ENCODE peak calls at places on chromosomes 1 and 21, in seven cellular contexts. One of them, this sample, is unnamed.

GRCh38 chr1:206608108-206608698 is 4.1 kb downstream of the EIF2D start:
- DNase-seq in HCEC 1CT: peak
- DNase-seq in activated CD4-positive, alpha-beta memory T cell treated with anti-CD3 and anti-CD28 coated beads for 36 hours: peak
- DNase-seq in DMS153: no peak
- DNase-seq in posterior vena cava: no peak
- DNase-seq in uterus: no peak
- DNase-seq in NCI-H146: peak
- DNase-seq in this sample: no peak

GRCh38 chr1:31381394-31382287 is 8.8 kb upstream of the FABP3 start:
- DNase-seq in HCEC 1CT: peak
- DNase-seq in activated CD4-positive, alpha-beta memory T cell treated with anti-CD3 and anti-CD28 coated beads for 36 hours: no peak
- DNase-seq in DMS153: no peak
- DNase-seq in posterior vena cava: no peak
- DNase-seq in uterus: no peak
- DNase-seq in NCI-H146: no peak
- DNase-seq in this sample: no peak

GRCh38 chr1:4425892-4426291 is 228.5 kb upstream of the AJAP1 start:
- DNase-seq in HCEC 1CT: no peak
- DNase-seq in activated CD4-positive, alpha-beta memory T cell treated with anti-CD3 and anti-CD28 coated beads for 36 hours: peak
- DNase-seq in DMS153: no peak
- DNase-seq in posterior vena cava: no peak
- DNase-seq in uterus: no peak
- DNase-seq in NCI-H146: no peak
- DNase-seq in this sample: no peak

GRCh38 chr1:174883361-174883760 is 116.4 kb upstream of the CACYBP start:
- DNase-seq in HCEC 1CT: peak
- DNase-seq in activated CD4-positive, alpha-beta memory T cell treated with anti-CD3 and anti-CD28 coated beads for 36 hours: no peak
- DNase-seq in DMS153: no peak
- DNase-seq in posterior vena cava: no peak
- DNase-seq in uterus: no peak
- DNase-seq in NCI-H146: no peak
- DNase-seq in this sample: no peak

GRCh38 chr1:59949648-59950047 is 23.1 kb upstream of the CYP2J2 start:
- DNase-seq in HCEC 1CT: no peak
- DNase-seq in activated CD4-positive, alpha-beta memory T cell treated with anti-CD3 and anti-CD28 coated beads for 36 hours: no peak
- DNase-seq in DMS153: no peak
- DNase-seq in posterior vena cava: no peak
- DNase-seq in uterus: no peak
- DNase-seq in NCI-H146: no peak
- DNase-seq in this sample: no peak

GRCh38 chr1:156842618-156843300 is 16.2 kb downstream of the INSRR start:
- DNase-seq in HCEC 1CT: no peak
- DNase-seq in activated CD4-positive, alpha-beta memory T cell treated with anti-CD3 and anti-CD28 coated beads for 36 hours: no peak
- DNase-seq in DMS153: no peak
- DNase-seq in posterior vena cava: peak
- DNase-seq in uterus: no peak
- DNase-seq in NCI-H146: no peak
- DNase-seq in this sample: no peak

GRCh38 chr21:20334585-20334984 is 663.6 kb upstream of the NCAM2 start:
- DNase-seq in HCEC 1CT: no peak
- DNase-seq in activated CD4-positive, alpha-beta memory T cell treated with anti-CD3 and anti-CD28 coated beads for 36 hours: no peak
- DNase-seq in DMS153: no peak
- DNase-seq in posterior vena cava: no peak
- DNase-seq in uterus: no peak
- DNase-seq in NCI-H146: no peak
- DNase-seq in this sample: no peak

GRCh38 chr21:26965567-26966359 is 1.1 kb downstream of the ADAMTS5 start:
- DNase-seq in HCEC 1CT: peak
- DNase-seq in activated CD4-positive, alpha-beta memory T cell treated with anti-CD3 and anti-CD28 coated beads for 36 hours: no peak
- DNase-seq in DMS153: no peak
- DNase-seq in posterior vena cava: peak
- DNase-seq in uterus: peak
- DNase-seq in NCI-H146: peak
- DNase-seq in this sample: peak

GRCh38 chr1:28751315-28752056 is 14.7 kb downstream of the YTHDF2 start:
- DNase-seq in HCEC 1CT: peak
- DNase-seq in activated CD4-positive, alpha-beta memory T cell treated with anti-CD3 and anti-CD28 coated beads for 36 hours: no peak
- DNase-seq in DMS153: no peak
- DNase-seq in posterior vena cava: no peak
- DNase-seq in uterus: no peak
- DNase-seq in NCI-H146: no peak
- DNase-seq in this sample: no peak

GRCh38 chr1:159881930-159882839 is 17.8 kb downstream of the CFAP45 start:
- DNase-seq in HCEC 1CT: peak
- DNase-seq in activated CD4-positive, alpha-beta memory T cell treated with anti-CD3 and anti-CD28 coated beads for 36 hours: peak
- DNase-seq in DMS153: peak
- DNase-seq in posterior vena cava: peak
- DNase-seq in uterus: peak
- DNase-seq in NCI-H146: peak
- DNase-seq in this sample: no peak

GRCh38 chr1:154759196-154759595 is 110.9 kb downstream of the KCNN3 start:
- DNase-seq in HCEC 1CT: no peak
- DNase-seq in activated CD4-positive, alpha-beta memory T cell treated with anti-CD3 and anti-CD28 coated beads for 36 hours: peak
- DNase-seq in DMS153: no peak
- DNase-seq in posterior vena cava: no peak
- DNase-seq in uterus: peak
- DNase-seq in NCI-H146: no peak
- DNase-seq in this sample: no peak

GRCh38 chr1:228072658-228073043 is 9.9 kb upstream of the ARF1 start:
- DNase-seq in HCEC 1CT: no peak
- DNase-seq in activated CD4-positive, alpha-beta memory T cell treated with anti-CD3 and anti-CD28 coated beads for 36 hours: no peak
- DNase-seq in DMS153: no peak
- DNase-seq in posterior vena cava: peak
- DNase-seq in uterus: peak
- DNase-seq in NCI-H146: no peak
- DNase-seq in this sample: peak

GRCh38 chr1:218207194-218207593 is 77.9 kb upstream of the RRP15 start:
- DNase-seq in HCEC 1CT: no peak
- DNase-seq in activated CD4-positive, alpha-beta memory T cell treated with anti-CD3 and anti-CD28 coated beads for 36 hours: no peak
- DNase-seq in DMS153: no peak
- DNase-seq in posterior vena cava: no peak
- DNase-seq in uterus: no peak
- DNase-seq in NCI-H146: no peak
- DNase-seq in this sample: no peak

GRCh38 chr1:50979964-50980363 is 9.9 kb downstream of the CDKN2C start:
- DNase-seq in HCEC 1CT: no peak
- DNase-seq in activated CD4-positive, alpha-beta memory T cell treated with anti-CD3 and anti-CD28 coated beads for 36 hours: no peak
- DNase-seq in DMS153: no peak
- DNase-seq in posterior vena cava: no peak
- DNase-seq in uterus: no peak
- DNase-seq in NCI-H146: no peak
- DNase-seq in this sample: no peak

GRCh38 chr1:231818342-231818741 is 191.8 kb downstream of the DISC1 start:
- DNase-seq in HCEC 1CT: no peak
- DNase-seq in activated CD4-positive, alpha-beta memory T cell treated with anti-CD3 and anti-CD28 coated beads for 36 hours: no peak
- DNase-seq in DMS153: no peak
- DNase-seq in posterior vena cava: no peak
- DNase-seq in uterus: no peak
- DNase-seq in NCI-H146: no peak
- DNase-seq in this sample: no peak

GRCh38 chr1:207825719-207826556 is 74.1 kb downstream of the CD46 start:
- DNase-seq in HCEC 1CT: peak
- DNase-seq in activated CD4-positive, alpha-beta memory T cell treated with anti-CD3 and anti-CD28 coated beads for 36 hours: peak
- DNase-seq in DMS153: peak
- DNase-seq in posterior vena cava: peak
- DNase-seq in uterus: peak
- DNase-seq in NCI-H146: no peak
- DNase-seq in this sample: peak

GRCh38 chr21:41817228-41817627 is 50.4 kb upstream of the RIPK4 start:
- DNase-seq in HCEC 1CT: peak
- DNase-seq in activated CD4-positive, alpha-beta memory T cell treated with anti-CD3 and anti-CD28 coated beads for 36 hours: peak
- DNase-seq in DMS153: peak
- DNase-seq in posterior vena cava: no peak
- DNase-seq in uterus: peak
- DNase-seq in NCI-H146: peak
- DNase-seq in this sample: peak

GRCh38 chr21:45544449-45545235 is 2.4 kb upstream of the SLC19A1 start:
- DNase-seq in HCEC 1CT: no peak
- DNase-seq in activated CD4-positive, alpha-beta memory T cell treated with anti-CD3 and anti-CD28 coated beads for 36 hours: peak
- DNase-seq in DMS153: no peak
- DNase-seq in posterior vena cava: peak
- DNase-seq in uterus: peak
- DNase-seq in NCI-H146: no peak
- DNase-seq in this sample: peak

GRCh38 chr1:30911061-30911954 is 2.8 kb upstream of the SDC3 start:
- DNase-seq in HCEC 1CT: peak
- DNase-seq in activated CD4-positive, alpha-beta memory T cell treated with anti-CD3 and anti-CD28 coated beads for 36 hours: peak
- DNase-seq in DMS153: peak
- DNase-seq in posterior vena cava: peak
- DNase-seq in uterus: peak
- DNase-seq in NCI-H146: peak
- DNase-seq in this sample: peak

GRCh38 chr21:33902349-33902748 is 13.3 kb downstream of the ATP5PO start:
- DNase-seq in HCEC 1CT: no peak
- DNase-seq in activated CD4-positive, alpha-beta memory T cell treated with anti-CD3 and anti-CD28 coated beads for 36 hours: no peak
- DNase-seq in DMS153: no peak
- DNase-seq in posterior vena cava: no peak
- DNase-seq in uterus: no peak
- DNase-seq in NCI-H146: no peak
- DNase-seq in this sample: no peak

GRCh38 chr1:27555700-27556424 is 48.1 kb downstream of the AHDC1 start:
- DNase-seq in HCEC 1CT: no peak
- DNase-seq in activated CD4-positive, alpha-beta memory T cell treated with anti-CD3 and anti-CD28 coated beads for 36 hours: peak
- DNase-seq in DMS153: peak
- DNase-seq in posterior vena cava: no peak
- DNase-seq in uterus: peak
- DNase-seq in NCI-H146: no peak
- DNase-seq in this sample: no peak

GRCh38 chr1:79161077-79161476 is 154.5 kb upstream of the ADGRL4 start:
- DNase-seq in HCEC 1CT: peak
- DNase-seq in activated CD4-positive, alpha-beta memory T cell treated with anti-CD3 and anti-CD28 coated beads for 36 hours: no peak
- DNase-seq in DMS153: no peak
- DNase-seq in posterior vena cava: no peak
- DNase-seq in uterus: no peak
- DNase-seq in NCI-H146: no peak
- DNase-seq in this sample: no peak

GRCh38 chr1:31954607-31955283 is 16.6 kb upstream of the PTP4A2 start:
- DNase-seq in HCEC 1CT: peak
- DNase-seq in activated CD4-positive, alpha-beta memory T cell treated with anti-CD3 and anti-CD28 coated beads for 36 hours: peak
- DNase-seq in DMS153: no peak
- DNase-seq in posterior vena cava: peak
- DNase-seq in uterus: peak
- DNase-seq in NCI-H146: no peak
- DNase-seq in this sample: peak

GRCh38 chr1:202233824-202234223 is 40.2 kb downstream of the LGR6 start:
- DNase-seq in HCEC 1CT: no peak
- DNase-seq in activated CD4-positive, alpha-beta memory T cell treated with anti-CD3 and anti-CD28 coated beads for 36 hours: no peak
- DNase-seq in DMS153: no peak
- DNase-seq in posterior vena cava: peak
- DNase-seq in uterus: no peak
- DNase-seq in NCI-H146: no peak
- DNase-seq in this sample: no peak

GRCh38 chr1:210683403-210684047 is 354.8 kb downstream of the HHAT start:
- DNase-seq in HCEC 1CT: no peak
- DNase-seq in activated CD4-positive, alpha-beta memory T cell treated with anti-CD3 and anti-CD28 coated beads for 36 hours: no peak
- DNase-seq in DMS153: no peak
- DNase-seq in posterior vena cava: no peak
- DNase-seq in uterus: no peak
- DNase-seq in NCI-H146: no peak
- DNase-seq in this sample: no peak

This sample was measured in upper lobe of right lung.